ENCODE peak calls at places on chromosomes 13 and 19, in nine cellular contexts. One of them, this sample, is unnamed.

GRCh38 chr13:29716493-29716892 is 121.0 kb upstream of the SLC7A1 start:
- DNase-seq in cardiac muscle cell: no peak
- DNase-seq in IMR-90: no peak
- DNase-seq in esophagus squamous epithelium: no peak
- DNase-seq in body of pancreas: no peak
- DNase-seq in heart left ventricle: no peak
- DNase-seq in ascending aorta: no peak
- DNase-seq in fibroblast of lung: no peak
- DNase-seq in HFF-Myc: no peak
- DNase-seq in this sample: no peak

GRCh38 chr19:1286859-1287621 is 1.4 kb downstream of the EFNA2 start:
- DNase-seq in cardiac muscle cell: no peak
- DNase-seq in IMR-90: no peak
- DNase-seq in esophagus squamous epithelium: no peak
- DNase-seq in body of pancreas: no peak
- DNase-seq in heart left ventricle: no peak
- DNase-seq in ascending aorta: no peak
- DNase-seq in fibroblast of lung: no peak
- DNase-seq in HFF-Myc: no peak
- DNase-seq in this sample: no peak

GRCh38 chr19:13086341-13086740 is 16.3 kb downstream of the LYL1 start:
- DNase-seq in cardiac muscle cell: no peak
- DNase-seq in IMR-90: no peak
- DNase-seq in esophagus squamous epithelium: no peak
- DNase-seq in body of pancreas: no peak
- DNase-seq in heart left ventricle: no peak
- DNase-seq in ascending aorta: peak; percentile 54
- DNase-seq in fibroblast of lung: no peak
- DNase-seq in HFF-Myc: no peak
- DNase-seq in this sample: no peak

GRCh38 chr13:110106726-110107125 is 200.2 kb downstream of the COL4A1 start:
- DNase-seq in cardiac muscle cell: no peak
- DNase-seq in IMR-90: no peak
- DNase-seq in esophagus squamous epithelium: no peak
- DNase-seq in body of pancreas: peak; percentile 54
- DNase-seq in heart left ventricle: peak; percentile 58
- DNase-seq in ascending aorta: no peak
- DNase-seq in fibroblast of lung: peak; percentile 39
- DNase-seq in HFF-Myc: no peak
- DNase-seq in this sample: no peak

GRCh38 chr19:32580353-32580900 is 563 bp upstream of the PDCD5 start:
- DNase-seq in cardiac muscle cell: no peak
- DNase-seq in IMR-90: no peak
- DNase-seq in esophagus squamous epithelium: no peak
- DNase-seq in body of pancreas: no peak
- DNase-seq in heart left ventricle: no peak
- DNase-seq in ascending aorta: peak; percentile 67
- DNase-seq in fibroblast of lung: no peak
- DNase-seq in HFF-Myc: no peak
- DNase-seq in this sample: no peak

GRCh38 chr19:4369109-4369887 is 25.9 kb downstream of the MPND start:
- DNase-seq in cardiac muscle cell: no peak
- DNase-seq in IMR-90: no peak
- DNase-seq in esophagus squamous epithelium: no peak
- DNase-seq in body of pancreas: no peak
- DNase-seq in heart left ventricle: peak; percentile 62
- DNase-seq in ascending aorta: no peak
- DNase-seq in fibroblast of lung: peak; percentile 56
- DNase-seq in HFF-Myc: no peak
- DNase-seq in this sample: no peak

GRCh38 chr19:58154287-58154678 is 3.7 kb upstream of the ZNF329 start:
- DNase-seq in cardiac muscle cell: peak; percentile 53
- DNase-seq in IMR-90: peak; percentile 24
- DNase-seq in esophagus squamous epithelium: no peak
- DNase-seq in body of pancreas: peak; percentile 46
- DNase-seq in heart left ventricle: peak; percentile 35
- DNase-seq in ascending aorta: peak; percentile 64
- DNase-seq in fibroblast of lung: peak; percentile 61
- DNase-seq in HFF-Myc: no peak
- DNase-seq in this sample: no peak

GRCh38 chr19:12052571-12053169 is at the start of gene ZNF878:
- DNase-seq in cardiac muscle cell: peak; percentile 99
- DNase-seq in IMR-90: peak; percentile 85
- DNase-seq in esophagus squamous epithelium: no peak
- DNase-seq in body of pancreas: peak; percentile 98
- DNase-seq in heart left ventricle: peak; percentile 91
- DNase-seq in ascending aorta: peak; percentile 93
- DNase-seq in fibroblast of lung: peak; percentile 86
- DNase-seq in HFF-Myc: peak; percentile 39
- DNase-seq in this sample: peak; percentile 82

GRCh38 chr13:26061947-26062346 is 10.1 kb upstream of the SHISA2 start:
- DNase-seq in cardiac muscle cell: no peak
- DNase-seq in IMR-90: peak; percentile 61
- DNase-seq in esophagus squamous epithelium: no peak
- DNase-seq in body of pancreas: no peak
- DNase-seq in heart left ventricle: no peak
- DNase-seq in ascending aorta: no peak
- DNase-seq in fibroblast of lung: peak; percentile 93
- DNase-seq in HFF-Myc: no peak
- DNase-seq in this sample: no peak

GRCh38 chr13:59103004-59103768 is 1060.5 kb downstream of the DIAPH3 start:
- DNase-seq in cardiac muscle cell: no peak
- DNase-seq in IMR-90: peak; percentile 77
- DNase-seq in esophagus squamous epithelium: no peak
- DNase-seq in body of pancreas: no peak
- DNase-seq in heart left ventricle: no peak
- DNase-seq in ascending aorta: no peak
- DNase-seq in fibroblast of lung: peak; percentile 86
- DNase-seq in HFF-Myc: no peak
- DNase-seq in this sample: no peak

GRCh38 chr13:23743717-23744116 is 145.5 kb downstream of the MIPEP start:
- DNase-seq in cardiac muscle cell: no peak
- DNase-seq in IMR-90: no peak
- DNase-seq in esophagus squamous epithelium: no peak
- DNase-seq in body of pancreas: no peak
- DNase-seq in heart left ventricle: no peak
- DNase-seq in ascending aorta: no peak
- DNase-seq in fibroblast of lung: no peak
- DNase-seq in HFF-Myc: no peak
- DNase-seq in this sample: no peak

GRCh38 chr19:6058411-6059201 is 51.7 kb downstream of the RFX2 start:
- DNase-seq in cardiac muscle cell: no peak
- DNase-seq in IMR-90: no peak
- DNase-seq in esophagus squamous epithelium: no peak
- DNase-seq in body of pancreas: no peak
- DNase-seq in heart left ventricle: no peak
- DNase-seq in ascending aorta: peak; percentile 64
- DNase-seq in fibroblast of lung: no peak
- DNase-seq in HFF-Myc: no peak
- DNase-seq in this sample: no peak

GRCh38 chr13:109707044-109707794 is 79.2 kb downstream of the IRS2 start:
- DNase-seq in cardiac muscle cell: no peak
- DNase-seq in IMR-90: no peak
- DNase-seq in esophagus squamous epithelium: no peak
- DNase-seq in body of pancreas: no peak
- DNase-seq in heart left ventricle: no peak
- DNase-seq in ascending aorta: no peak
- DNase-seq in fibroblast of lung: no peak
- DNase-seq in HFF-Myc: no peak
- DNase-seq in this sample: no peak

GRCh38 chr19:12884627-12884925 is 2.4 kb downstream of the KLF1 start:
- DNase-seq in cardiac muscle cell: no peak
- DNase-seq in IMR-90: no peak
- DNase-seq in esophagus squamous epithelium: no peak
- DNase-seq in body of pancreas: no peak
- DNase-seq in heart left ventricle: no peak
- DNase-seq in ascending aorta: no peak
- DNase-seq in fibroblast of lung: no peak
- DNase-seq in HFF-Myc: no peak
- DNase-seq in this sample: no peak

GRCh38 chr19:33771308-33772101 is 25.2 kb upstream of the KCTD15 start:
- DNase-seq in cardiac muscle cell: peak; percentile 87
- DNase-seq in IMR-90: peak; percentile 41
- DNase-seq in esophagus squamous epithelium: no peak
- DNase-seq in body of pancreas: peak; percentile 81
- DNase-seq in heart left ventricle: peak; percentile 53
- DNase-seq in ascending aorta: no peak
- DNase-seq in fibroblast of lung: peak; percentile 36
- DNase-seq in HFF-Myc: no peak
- DNase-seq in this sample: peak; percentile 22

GRCh38 chr13:66673401-66673800 is 556.7 kb downstream of the PCDH9 start:
- DNase-seq in cardiac muscle cell: no peak
- DNase-seq in IMR-90: peak; percentile 42
- DNase-seq in esophagus squamous epithelium: no peak
- DNase-seq in body of pancreas: no peak
- DNase-seq in heart left ventricle: no peak
- DNase-seq in ascending aorta: no peak
- DNase-seq in fibroblast of lung: peak; percentile 97
- DNase-seq in HFF-Myc: peak; percentile 44
- DNase-seq in this sample: no peak

GRCh38 chr19:2330632-2331284 is 2.3 kb downstream of the SPPL2B start:
- DNase-seq in cardiac muscle cell: no peak
- DNase-seq in IMR-90: no peak
- DNase-seq in esophagus squamous epithelium: no peak
- DNase-seq in body of pancreas: peak; percentile 78
- DNase-seq in heart left ventricle: no peak
- DNase-seq in ascending aorta: no peak
- DNase-seq in fibroblast of lung: no peak
- DNase-seq in HFF-Myc: no peak
- DNase-seq in this sample: no peak

GRCh38 chr19:58500242-58500641 is 11.6 kb downstream of the SLC27A5 start:
- DNase-seq in cardiac muscle cell: no peak
- DNase-seq in IMR-90: no peak
- DNase-seq in esophagus squamous epithelium: no peak
- DNase-seq in body of pancreas: no peak
- DNase-seq in heart left ventricle: no peak
- DNase-seq in ascending aorta: no peak
- DNase-seq in fibroblast of lung: no peak
- DNase-seq in HFF-Myc: no peak
- DNase-seq in this sample: no peak

GRCh38 chr13:51261610-51262249 is 39.5 kb downstream of the FAM124A start:
- DNase-seq in cardiac muscle cell: no peak
- DNase-seq in IMR-90: no peak
- DNase-seq in esophagus squamous epithelium: no peak
- DNase-seq in body of pancreas: no peak
- DNase-seq in heart left ventricle: no peak
- DNase-seq in ascending aorta: no peak
- DNase-seq in fibroblast of lung: no peak
- DNase-seq in HFF-Myc: no peak
- DNase-seq in this sample: no peak

GRCh38 chr13:41332829-41333228 is 21.8 kb downstream of the NAA16 start:
- DNase-seq in cardiac muscle cell: no peak
- DNase-seq in IMR-90: no peak
- DNase-seq in esophagus squamous epithelium: no peak
- DNase-seq in body of pancreas: no peak
- DNase-seq in heart left ventricle: no peak
- DNase-seq in ascending aorta: no peak
- DNase-seq in fibroblast of lung: no peak
- DNase-seq in HFF-Myc: no peak
- DNase-seq in this sample: no peak

GRCh38 chr13:96994030-96994848 is at the start of gene OXGR1:
- DNase-seq in cardiac muscle cell: peak; percentile 11
- DNase-seq in IMR-90: no peak
- DNase-seq in esophagus squamous epithelium: no peak
- DNase-seq in body of pancreas: peak; percentile 11
- DNase-seq in heart left ventricle: no peak
- DNase-seq in ascending aorta: no peak
- DNase-seq in fibroblast of lung: no peak
- DNase-seq in HFF-Myc: no peak
- DNase-seq in this sample: no peak

GRCh38 chr19:55272142-55272541 is 7.8 kb downstream of the HSPBP1 start:
- DNase-seq in cardiac muscle cell: no peak
- DNase-seq in IMR-90: no peak
- DNase-seq in esophagus squamous epithelium: no peak
- DNase-seq in body of pancreas: no peak
- DNase-seq in heart left ventricle: no peak
- DNase-seq in ascending aorta: no peak
- DNase-seq in fibroblast of lung: no peak
- DNase-seq in HFF-Myc: no peak
- DNase-seq in this sample: no peak

GRCh38 chr13:33744589-33745369 is 73.2 kb upstream of the RFC3 start:
- DNase-seq in cardiac muscle cell: no peak
- DNase-seq in IMR-90: no peak
- DNase-seq in esophagus squamous epithelium: no peak
- DNase-seq in body of pancreas: peak; percentile 77
- DNase-seq in heart left ventricle: no peak
- DNase-seq in ascending aorta: no peak
- DNase-seq in fibroblast of lung: peak; percentile 27
- DNase-seq in HFF-Myc: no peak
- DNase-seq in this sample: no peak
- TF ChIP-seq CTCF in cardiac muscle cell: no peak
- TF ChIP-seq CTCF in IMR-90: no peak
- TF ChIP-seq CTCF in esophagus squamous epithelium: no peak
- TF ChIP-seq CTCF in body of pancreas: no peak
- TF ChIP-seq CTCF in heart left ventricle: no peak
- TF ChIP-seq CTCF in ascending aorta: no peak
- TF ChIP-seq CTCF in fibroblast of lung: no peak
- TF ChIP-seq CTCF in HFF-Myc: no peak
- TF ChIP-seq CTCF in this sample: no peak

GRCh38 chr19:48717059-48717395 is 2.5 kb downstream of the MAMSTR start:
- DNase-seq in cardiac muscle cell: no peak
- DNase-seq in IMR-90: peak; percentile 52
- DNase-seq in esophagus squamous epithelium: no peak
- DNase-seq in body of pancreas: no peak
- DNase-seq in heart left ventricle: no peak
- DNase-seq in ascending aorta: no peak
- DNase-seq in fibroblast of lung: peak; percentile 32
- DNase-seq in HFF-Myc: no peak
- DNase-seq in this sample: no peak
- H3K4me3 ChIP-seq in cardiac muscle cell: no peak overlapping the region
- H3K4me3 ChIP-seq in IMR-90: peak overlapping the region; percentile 2
- H3K4me3 ChIP-seq in esophagus squamous epithelium: peak overlapping the region; percentile 48
- H3K4me3 ChIP-seq in body of pancreas: no peak overlapping the region
- H3K4me3 ChIP-seq in heart left ventricle: peak overlapping the region; percentile 55
- H3K4me3 ChIP-seq in ascending aorta: no peak overlapping the region
- H3K4me3 ChIP-seq in fibroblast of lung: no peak overlapping the region
- H3K4me3 ChIP-seq in HFF-Myc: peak overlapping the region; percentile 54
- H3K4me3 ChIP-seq in this sample: no peak overlapping the region

GRCh38 chr13:100659578-100659977 is 15.0 kb downstream of the TMTC4 start:
- DNase-seq in cardiac muscle cell: no peak
- DNase-seq in IMR-90: no peak
- DNase-seq in esophagus squamous epithelium: no peak
- DNase-seq in body of pancreas: no peak
- DNase-seq in heart left ventricle: no peak
- DNase-seq in ascending aorta: no peak
- DNase-seq in fibroblast of lung: no peak
- DNase-seq in HFF-Myc: no peak
- DNase-seq in this sample: no peak
- TF ChIP-seq CTCF in cardiac muscle cell: no peak
- TF ChIP-seq CTCF in IMR-90: no peak
- TF ChIP-seq CTCF in esophagus squamous epithelium: no peak
- TF ChIP-seq CTCF in body of pancreas: no peak
- TF ChIP-seq CTCF in heart left ventricle: no peak
- TF ChIP-seq CTCF in ascending aorta: no peak
- TF ChIP-seq CTCF in fibroblast of lung: no peak
- TF ChIP-seq CTCF in HFF-Myc: no peak
- TF ChIP-seq CTCF in this sample: no peak

DNA sequence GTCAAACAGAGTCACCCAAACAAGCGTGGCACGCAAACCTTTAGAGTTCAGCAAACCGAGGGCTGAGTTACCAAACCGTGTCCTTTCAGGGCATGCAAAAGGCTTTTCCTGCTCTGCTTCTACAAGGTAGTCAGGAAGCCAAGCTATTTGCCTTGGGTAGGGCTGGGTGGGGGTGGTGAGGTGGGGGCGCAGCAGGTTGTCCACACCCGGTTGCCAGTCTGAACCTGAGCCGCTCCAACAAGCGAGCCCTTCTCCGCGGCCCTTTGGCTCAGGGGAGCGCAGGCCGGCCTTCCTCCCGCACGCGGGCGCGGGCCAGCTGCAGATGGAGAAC is 347 bp upstream of the CLDN10 start:
- DNase-seq in cardiac muscle cell: no peak
- DNase-seq in IMR-90: no peak
- DNase-seq in esophagus squamous epithelium: no peak
- DNase-seq in body of pancreas: no peak
- DNase-seq in heart left ventricle: no peak
- DNase-seq in ascending aorta: no peak
- DNase-seq in fibroblast of lung: no peak
- DNase-seq in HFF-Myc: no peak
- DNase-seq in this sample: no peak
- H3K4me3 ChIP-seq in cardiac muscle cell: peak overlapping the region; percentile 23
- H3K4me3 ChIP-seq in IMR-90: no peak overlapping the region
- H3K4me3 ChIP-seq in esophagus squamous epithelium: peak overlapping the region; percentile 57
- H3K4me3 ChIP-seq in body of pancreas: peak overlapping the region; percentile 50
- H3K4me3 ChIP-seq in heart left ventricle: no peak overlapping the region
- H3K4me3 ChIP-seq in ascending aorta: peak overlapping the region; percentile 4
- H3K4me3 ChIP-seq in fibroblast of lung: no peak overlapping the region
- H3K4me3 ChIP-seq in HFF-Myc: no peak overlapping the region
- H3K4me3 ChIP-seq in this sample: no peak overlapping the region

This sample was measured in LNCaP clone FGC.